ENCODE peak calls at places on chromosome 20, in nine cellular contexts. G is CD4-positive, CD25-positive, alpha-beta regulatory T cell; F is fibroblast of pulmonary artery; Y is caudate nucleus; I is midbrain; B is activated T-cell treated with anti-CD3 and anti-CD28 coated beads, Interleukin-2, amount 50 U/mL, for 1 hour; T is NCI-H748 treated with DMSO at 0.1 percent for 48 hours; Q is A549; M is RCC 7860. P is an unnamed sample.

GRCh38 chr20:17843246-17844132 is 125.1 kb downstream of the SNX5 start:
- DNase-seq in Y (no peak), T (no peak), M (peak; percentile 91), I (no peak), F (peak; percentile 97), B (no peak), G (peak; percentile 8), Q (no peak), P (peak; percentile 31)

GRCh38 chr20:44142416-44142815 is 44.6 kb downstream of the JPH2 start:
- DNase-seq in G (no peak), F (peak; percentile 24), M (no peak), I (no peak), Y (no peak), Q (no peak), B (no peak), T (no peak), P (no peak)

GRCh38 chr20:32877507-32877906 is 18.8 kb downstream of the EFCAB8 start:
- DNase-seq in G (no peak), M (no peak), Q (no peak), Y (no peak), F (peak; percentile 11), T (no peak), I (no peak), B (no peak), P (no peak)

GRCh38 chr20:3646651-3647050 is 16.5 kb downstream of the GFRA4 start:
- DNase-seq in F (peak; percentile 8), Q (no peak), M (no peak), T (no peak), I (no peak), Y (no peak), G (no peak), B (no peak), P (no peak)

GRCh38 chr20:15556869-15557268 is 1016.4 kb downstream of the KIF16B start:
- DNase-seq in Y (no peak), F (no peak), B (no peak), G (no peak), M (no peak), T (no peak), I (no peak), Q (no peak), P (no peak)

GRCh38 chr20:44489931-44490330 is 14.3 kb downstream of the TTPAL start:
- DNase-seq in M (no peak), T (no peak), Q (no peak), B (no peak), G (no peak), I (no peak), Y (no peak), F (no peak), P (no peak)

GRCh38 chr20:58471835-58472164 is 43.4 kb downstream of the APCDD1L start:
- DNase-seq in B (no peak), G (no peak), F (no peak), I (no peak), T (no peak), Q (no peak), M (no peak), Y (no peak), P (no peak)

GRCh38 chr20:9629821-9630220 is 115.4 kb downstream of the LAMP5 start:
- DNase-seq in G (no peak), B (no peak), T (no peak), M (no peak), Y (no peak), I (no peak), Q (no peak), F (no peak), P (no peak)

GRCh38 chr20:2752631-2753455 is 47.6 kb downstream of the CPXM1 start:
- DNase-seq in T (peak; percentile 38), Q (peak; percentile 75), M (no peak), Y (no peak), I (peak; percentile 1), F (peak; percentile 53), B (peak; percentile 69), G (peak; percentile 47), P (no peak)

GRCh38 chr20:63045401-63045800 is 38.6 kb upstream of the BHLHE23 start:
- DNase-seq in Y (no peak), T (no peak), Q (no peak), G (no peak), B (no peak), F (no peak), M (no peak), I (no peak), P (no peak)

GRCh38 chr20:60046011-60046413 is 87.8 kb downstream of the CDH26 start:
- DNase-seq in T (no peak), M (no peak), Y (no peak), Q (no peak), B (no peak), F (no peak), G (no peak), I (peak; percentile 39), P (no peak)

GRCh38 chr20:50130995-50131394 is 18.0 kb upstream of the UBE2V1 start:
- DNase-seq in I (no peak), F (no peak), T (no peak), B (no peak), Q (no peak), G (no peak), Y (no peak), M (no peak), P (no peak)

GRCh38 chr20:50475879-50476292 is 34.3 kb upstream of the PTPN1 start:
- DNase-seq in G (no peak), M (peak; percentile 67), Q (peak; percentile 62), I (no peak), B (no peak), F (peak; percentile 65), Y (no peak), T (no peak), P (no peak)

GRCh38 chr20:4750381-4750780 is 28.7 kb downstream of the PRND start:
- DNase-seq in Y (no peak), B (no peak), T (no peak), Q (no peak), M (no peak), I (no peak), G (no peak), F (no peak), P (no peak)